ENCODE peak calls at places on chromosomes 6 and 20, in eight cellular contexts. One of them, this sample, is unnamed.

GRCh38 chr20:62740286-62741141 is 31.9 kb downstream of the NTSR1 start:
- DNase-seq in stomach: peak
- DNase-seq in mammary epithelial cell: peak
- DNase-seq in activated gamma-delta T cell: peak
- DNase-seq in amygdala: no peak
- DNase-seq in pons: no peak
- DNase-seq in stimulated activated CD8-positive, alpha-beta memory T cell treated with anti-CD3 and anti-CD28 coated beads, Interleukin-15, amount 100 ng/mL, for 48 hours: peak
- DNase-seq in AG09309: peak
- DNase-seq in this sample: no peak

GRCh38 chr6:15561447-15562199 is 101.2 kb downstream of the DTNBP1 start:
- DNase-seq in pons: no peak
- DNase-seq in mammary epithelial cell: no peak
- DNase-seq in stimulated activated CD8-positive, alpha-beta memory T cell treated with anti-CD3 and anti-CD28 coated beads, Interleukin-15, amount 100 ng/mL, for 48 hours: no peak
- DNase-seq in AG09309: no peak
- DNase-seq in amygdala: no peak
- DNase-seq in stomach: no peak
- DNase-seq in activated gamma-delta T cell: no peak
- DNase-seq in this sample: no peak

GRCh38 chr20:7579888-7580287 is 360.4 kb downstream of the HAO1 start:
- DNase-seq in mammary epithelial cell: peak
- DNase-seq in AG09309: no peak
- DNase-seq in activated gamma-delta T cell: no peak
- DNase-seq in stimulated activated CD8-positive, alpha-beta memory T cell treated with anti-CD3 and anti-CD28 coated beads, Interleukin-15, amount 100 ng/mL, for 48 hours: no peak
- DNase-seq in pons: no peak
- DNase-seq in amygdala: no peak
- DNase-seq in stomach: no peak
- DNase-seq in this sample: no peak

GRCh38 chr6:128713461-128713860 is 169.5 kb upstream of the LAMA2 start:
- DNase-seq in amygdala: no peak
- DNase-seq in pons: no peak
- DNase-seq in stomach: no peak
- DNase-seq in mammary epithelial cell: no peak
- DNase-seq in AG09309: peak
- DNase-seq in activated gamma-delta T cell: no peak
- DNase-seq in stimulated activated CD8-positive, alpha-beta memory T cell treated with anti-CD3 and anti-CD28 coated beads, Interleukin-15, amount 100 ng/mL, for 48 hours: no peak
- DNase-seq in this sample: no peak

GRCh38 chr6:90131614-90132423 is 164.8 kb downstream of the BACH2 start:
- DNase-seq in activated gamma-delta T cell: no peak
- DNase-seq in stimulated activated CD8-positive, alpha-beta memory T cell treated with anti-CD3 and anti-CD28 coated beads, Interleukin-15, amount 100 ng/mL, for 48 hours: no peak
- DNase-seq in amygdala: peak
- DNase-seq in AG09309: peak
- DNase-seq in stomach: no peak
- DNase-seq in pons: peak
- DNase-seq in mammary epithelial cell: no peak
- DNase-seq in this sample: peak

GRCh38 chr6:145015739-145016558 is 719.4 kb downstream of the EPM2A start:
- DNase-seq in activated gamma-delta T cell: no peak
- DNase-seq in pons: no peak
- DNase-seq in stimulated activated CD8-positive, alpha-beta memory T cell treated with anti-CD3 and anti-CD28 coated beads, Interleukin-15, amount 100 ng/mL, for 48 hours: peak
- DNase-seq in stomach: no peak
- DNase-seq in AG09309: peak
- DNase-seq in mammary epithelial cell: peak
- DNase-seq in amygdala: no peak
- DNase-seq in this sample: peak

GRCh38 chr6:56802570-56802969 is 152.3 kb upstream of the BEND6 start:
- DNase-seq in activated gamma-delta T cell: no peak
- DNase-seq in AG09309: no peak
- DNase-seq in stimulated activated CD8-positive, alpha-beta memory T cell treated with anti-CD3 and anti-CD28 coated beads, Interleukin-15, amount 100 ng/mL, for 48 hours: no peak
- DNase-seq in amygdala: no peak
- DNase-seq in stomach: no peak
- DNase-seq in pons: peak
- DNase-seq in mammary epithelial cell: peak
- DNase-seq in this sample: no peak

GRCh38 chr6:116133453-116133852 is 7.5 kb upstream of the COL10A1 start:
- DNase-seq in amygdala: no peak
- DNase-seq in activated gamma-delta T cell: no peak
- DNase-seq in stimulated activated CD8-positive, alpha-beta memory T cell treated with anti-CD3 and anti-CD28 coated beads, Interleukin-15, amount 100 ng/mL, for 48 hours: no peak
- DNase-seq in pons: no peak
- DNase-seq in stomach: no peak
- DNase-seq in mammary epithelial cell: no peak
- DNase-seq in AG09309: no peak
- DNase-seq in this sample: no peak

GRCh38 chr6:32685603-32686002 is 19.1 kb upstream of the HLA-DQB1 start:
- DNase-seq in pons: no peak
- DNase-seq in activated gamma-delta T cell: no peak
- DNase-seq in mammary epithelial cell: peak
- DNase-seq in amygdala: no peak
- DNase-seq in stimulated activated CD8-positive, alpha-beta memory T cell treated with anti-CD3 and anti-CD28 coated beads, Interleukin-15, amount 100 ng/mL, for 48 hours: no peak
- DNase-seq in AG09309: no peak
- DNase-seq in stomach: no peak
- DNase-seq in this sample: no peak

GRCh38 chr6:132133734-132134490 is 182.7 kb upstream of the CCN2 start:
- DNase-seq in amygdala: no peak
- DNase-seq in pons: peak
- DNase-seq in stimulated activated CD8-positive, alpha-beta memory T cell treated with anti-CD3 and anti-CD28 coated beads, Interleukin-15, amount 100 ng/mL, for 48 hours: no peak
- DNase-seq in activated gamma-delta T cell: no peak
- DNase-seq in mammary epithelial cell: no peak
- DNase-seq in stomach: no peak
- DNase-seq in AG09309: no peak
- DNase-seq in this sample: no peak

GRCh38 chr6:108945686-108946158 is 97.5 kb downstream of the ARMC2 start:
- DNase-seq in stomach: peak
- DNase-seq in AG09309: peak
- DNase-seq in pons: peak
- DNase-seq in stimulated activated CD8-positive, alpha-beta memory T cell treated with anti-CD3 and anti-CD28 coated beads, Interleukin-15, amount 100 ng/mL, for 48 hours: no peak
- DNase-seq in mammary epithelial cell: no peak
- DNase-seq in activated gamma-delta T cell: no peak
- DNase-seq in amygdala: peak
- DNase-seq in this sample: peak

GRCh38 chr20:43761396-43762340 is 34.9 kb upstream of the GTSF1L start:
- DNase-seq in amygdala: no peak
- DNase-seq in activated gamma-delta T cell: no peak
- DNase-seq in stomach: no peak
- DNase-seq in AG09309: no peak
- DNase-seq in stimulated activated CD8-positive, alpha-beta memory T cell treated with anti-CD3 and anti-CD28 coated beads, Interleukin-15, amount 100 ng/mL, for 48 hours: no peak
- DNase-seq in mammary epithelial cell: no peak
- DNase-seq in pons: no peak
- DNase-seq in this sample: no peak

GRCh38 chr6:136073216-136073615 is 176.9 kb downstream of the MTFR2 start:
- DNase-seq in AG09309: no peak
- DNase-seq in stimulated activated CD8-positive, alpha-beta memory T cell treated with anti-CD3 and anti-CD28 coated beads, Interleukin-15, amount 100 ng/mL, for 48 hours: no peak
- DNase-seq in mammary epithelial cell: no peak
- DNase-seq in amygdala: no peak
- DNase-seq in pons: no peak
- DNase-seq in activated gamma-delta T cell: no peak
- DNase-seq in stomach: no peak
- DNase-seq in this sample: no peak

GRCh38 chr6:74598473-74599393 is 607.1 kb downstream of the COL12A1 start:
- DNase-seq in stimulated activated CD8-positive, alpha-beta memory T cell treated with anti-CD3 and anti-CD28 coated beads, Interleukin-15, amount 100 ng/mL, for 48 hours: no peak
- DNase-seq in pons: no peak
- DNase-seq in activated gamma-delta T cell: no peak
- DNase-seq in mammary epithelial cell: peak
- DNase-seq in stomach: no peak
- DNase-seq in amygdala: no peak
- DNase-seq in AG09309: peak
- DNase-seq in this sample: no peak

GRCh38 chr6:131107166-131107565 is 28.1 kb upstream of the AKAP7 start:
- DNase-seq in mammary epithelial cell: peak
- DNase-seq in AG09309: peak
- DNase-seq in stimulated activated CD8-positive, alpha-beta memory T cell treated with anti-CD3 and anti-CD28 coated beads, Interleukin-15, amount 100 ng/mL, for 48 hours: no peak
- DNase-seq in amygdala: no peak
- DNase-seq in stomach: no peak
- DNase-seq in activated gamma-delta T cell: no peak
- DNase-seq in pons: no peak
- DNase-seq in this sample: peak

GRCh38 chr6:44074383-44075136 is 52.7 kb downstream of the MRPL14 start:
- DNase-seq in mammary epithelial cell: peak
- DNase-seq in AG09309: no peak
- DNase-seq in activated gamma-delta T cell: no peak
- DNase-seq in pons: peak
- DNase-seq in amygdala: no peak
- DNase-seq in stomach: peak
- DNase-seq in stimulated activated CD8-positive, alpha-beta memory T cell treated with anti-CD3 and anti-CD28 coated beads, Interleukin-15, amount 100 ng/mL, for 48 hours: peak
- DNase-seq in this sample: peak

GRCh38 chr20:1664911-1665310 is 7.3 kb upstream of the SIRPG start:
- DNase-seq in pons: no peak
- DNase-seq in stomach: peak
- DNase-seq in stimulated activated CD8-positive, alpha-beta memory T cell treated with anti-CD3 and anti-CD28 coated beads, Interleukin-15, amount 100 ng/mL, for 48 hours: peak
- DNase-seq in AG09309: no peak
- DNase-seq in amygdala: no peak
- DNase-seq in mammary epithelial cell: no peak
- DNase-seq in activated gamma-delta T cell: no peak
- DNase-seq in this sample: no peak

GRCh38 chr6:42339991-42340401 is 111.7 kb downstream of the TRERF1 start:
- DNase-seq in mammary epithelial cell: peak
- DNase-seq in AG09309: no peak
- DNase-seq in activated gamma-delta T cell: no peak
- DNase-seq in stimulated activated CD8-positive, alpha-beta memory T cell treated with anti-CD3 and anti-CD28 coated beads, Interleukin-15, amount 100 ng/mL, for 48 hours: no peak
- DNase-seq in amygdala: no peak
- DNase-seq in stomach: no peak
- DNase-seq in pons: no peak
- DNase-seq in this sample: no peak

GRCh38 chr6:71496018-71496800 is 207.6 kb downstream of the OGFRL1 start:
- DNase-seq in mammary epithelial cell: no peak
- DNase-seq in amygdala: no peak
- DNase-seq in activated gamma-delta T cell: no peak
- DNase-seq in stomach: no peak
- DNase-seq in AG09309: no peak
- DNase-seq in pons: no peak
- DNase-seq in stimulated activated CD8-positive, alpha-beta memory T cell treated with anti-CD3 and anti-CD28 coated beads, Interleukin-15, amount 100 ng/mL, for 48 hours: no peak
- DNase-seq in this sample: no peak